ENCODE peak calls at places on chromosome 11, in seven cellular contexts. Y is fibroblast of pulmonary artery, H is PC-3, I is lung, L is GM12865, G is colonic mucosa, U is lower lobe of right lung. W is an unnamed sample.

GRCh38 chr11:63670077-63670737 is 969 bp downstream of the ATL3 start:
- DNase-seq in U (no peak), I (no peak), H (peak; percentile 42), G (no peak), Y (peak; percentile 58), L (peak; percentile 35), W (no peak)

GRCh38 chr11:47406896-47407745 is 1.3 kb upstream of the SLC39A13 start:
- DNase-seq in U (no peak), I (no peak), H (no peak), L (peak; percentile 43), Y (peak; percentile 41), G (no peak), W (no peak)

GRCh38 chr11:7511405-7511804 is 2.4 kb upstream of the PPFIBP2 start:
- DNase-seq in G (peak; percentile 60), U (no peak), Y (no peak), I (no peak), L (no peak), H (no peak), W (no peak)

GRCh38 chr11:3947084-3947483 is 91.6 kb downstream of the STIM1 start:
- DNase-seq in H (no peak), L (peak; percentile 86), G (peak; percentile 41), Y (peak; percentile 84), I (no peak), U (no peak), W (no peak)

GRCh38 chr11:132337819-132338416 is 967.5 kb downstream of the NTM start:
- DNase-seq in Y (no peak), G (no peak), H (no peak), U (no peak), I (no peak), L (no peak), W (no peak)

GRCh38 chr11:119478711-119479285 is 55.8 kb upstream of the THY1 start:
- DNase-seq in U (no peak), L (no peak), Y (no peak), I (no peak), H (no peak), G (no peak), W (no peak)

GRCh38 chr11:68106165-68106940 is 14.8 kb downstream of the CHKA start:
- DNase-seq in Y (peak; percentile 42), I (no peak), U (no peak), L (no peak), H (no peak), G (peak; percentile 90), W (no peak)

GRCh38 chr11:129637983-129638776 is 177.5 kb upstream of the TMEM45B start:
- DNase-seq in U (no peak), L (no peak), G (no peak), I (no peak), H (peak; percentile 53), Y (no peak), W (no peak)

GRCh38 chr11:61768376-61769076 is 16.1 kb downstream of the MYRF start:
- DNase-seq in H (no peak), U (no peak), G (no peak), Y (no peak), L (no peak), I (no peak), W (no peak)

GRCh38 chr11:121485221-121485620 is 32.5 kb upstream of the SORL1-AS1 start:
- DNase-seq in G (no peak), L (no peak), I (no peak), H (no peak), Y (no peak), U (no peak), W (no peak)

GRCh38 chr11:116871248-116871647 is 33.8 kb upstream of the APOA1 start:
- DNase-seq in H (peak; percentile 92), G (no peak), Y (peak; percentile 72), I (no peak), U (no peak), L (no peak), W (peak; percentile 82)

GRCh38 chr11:14549891-14550290 is 29.7 kb upstream of the PSMA1 start:
- DNase-seq in I (no peak), G (no peak), U (no peak), H (no peak), Y (no peak), L (no peak), W (no peak)

GRCh38 chr11:118618115-118618990 is 10.9 kb downstream of the PHLDB1 start:
- DNase-seq in Y (peak; percentile 93), U (peak; percentile 69), H (peak; percentile 36), L (no peak), G (peak; percentile 55), I (no peak), W (no peak)

GRCh38 chr11:114019046-114019445 is 40.5 kb upstream of the ZBTB16 start:
- DNase-seq in G (no peak), U (no peak), H (no peak), L (no peak), Y (no peak), I (no peak), W (no peak)

GRCh38 chr11:63979426-63979825 is 5.0 kb downstream of the COX8A start:
- DNase-seq in H (no peak), G (no peak), L (no peak), U (no peak), Y (no peak), I (no peak), W (no peak)

GRCh38 chr11:58577441-58578135 is 1.3 kb upstream of the ZFP91 start:
- DNase-seq in I (peak; percentile 61), Y (peak; percentile 88), H (peak; percentile 82), L (peak; percentile 95), U (peak; percentile 80), G (peak; percentile 68), W (peak; percentile 91)

GRCh38 chr11:111631034-111631665 is 28.9 kb downstream of the SIK2 start:
- DNase-seq in I (no peak), G (no peak), Y (no peak), U (no peak), H (no peak), L (no peak), W (no peak)

GRCh38 chr11:15309296-15309695 is 194.6 kb downstream of the INSC start:
- DNase-seq in H (no peak), I (no peak), G (no peak), L (no peak), Y (peak; percentile 1), U (no peak), W (no peak)

GRCh38 chr11:67576742-67577475 is 6.7 kb upstream of the GSTP1 start:
- DNase-seq in L (peak; percentile 43), I (no peak), H (no peak), U (no peak), Y (no peak), G (no peak), W (no peak)

GRCh38 chr11:40190294-40190693 is 1269.2 kb downstream of the LRRC4C start:
- DNase-seq in Y (no peak), L (no peak), H (no peak), I (no peak), G (no peak), U (no peak), W (no peak)

GRCh38 chr11:17267576-17267975 is 9.0 kb upstream of the NUCB2 start:
- DNase-seq in U (no peak), G (no peak), Y (peak; percentile 64), H (peak; percentile 94), L (peak; percentile 9), I (no peak), W (no peak)

GRCh38 chr11:109894242-109894641 is 198.9 kb upstream of the ZC3H12C start:
- DNase-seq in U (no peak), H (no peak), I (no peak), Y (no peak), G (no peak), L (no peak), W (no peak)

GRCh38 chr11:64121637-64122410 is 44.1 kb downstream of the MACROD1 start:
- DNase-seq in G (no peak), H (peak; percentile 22), L (no peak), I (no peak), Y (peak; percentile 42), U (no peak), W (peak; percentile 64)

GRCh38 chr11:41245184-41245583 is 214.3 kb downstream of the LRRC4C start:
- DNase-seq in H (no peak), G (no peak), U (no peak), I (no peak), Y (no peak), L (no peak), W (no peak)

GRCh38 chr11:133134561-133135173 is 397.6 kb downstream of the OPCML start:
- DNase-seq in U (peak; percentile 67), L (peak; percentile 77), Y (peak; percentile 26), G (peak; percentile 52), H (peak; percentile 30), I (peak; percentile 64), W (no peak)

DNA sequence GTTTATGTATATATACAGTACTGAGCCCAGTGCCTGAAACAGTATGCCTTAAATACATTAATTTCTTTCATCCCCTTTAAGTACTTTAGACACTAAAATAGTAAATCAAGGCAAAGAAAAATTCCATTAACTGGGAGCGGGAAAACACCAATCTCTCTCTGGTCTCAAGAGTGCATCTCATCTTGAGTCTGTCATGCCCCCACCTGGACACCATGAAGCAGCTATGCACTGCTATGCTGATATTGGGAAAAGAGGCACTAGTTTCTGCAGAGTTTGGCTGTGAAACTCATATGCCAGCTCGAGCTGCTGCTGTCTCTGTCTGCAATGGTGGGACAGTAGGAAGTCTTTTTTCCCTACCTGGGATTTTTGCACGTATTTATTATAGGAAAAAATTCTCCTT is 754.4 kb upstream of the RAG2 start:
- DNase-seq in L (no peak), I (no peak), U (no peak), Y (no peak), G (no peak), H (peak; percentile 27), W (no peak)
- TF ChIP-seq CTCF in L (no peak), I (no peak), U (no peak), Y (no peak), G (no peak), H (peak; percentile 38), W (no peak)

GRCh38 chr11:96155627-96156378 is 187.2 kb downstream of the MAML2 start:
- DNase-seq in G (peak; percentile 48), U (peak; percentile 61), L (peak; percentile 86), H (peak; percentile 88), Y (peak; percentile 98), I (peak; percentile 53), W (peak; percentile 76)
- H3K4me3 ChIP-seq in G (no peak overlapping the region), U (no peak overlapping the region), L (no peak overlapping the region), H (no peak overlapping the region), Y (peak overlapping the region; percentile 38), I (no peak overlapping the region), W (peak overlapping the region; percentile 22)

DNA sequence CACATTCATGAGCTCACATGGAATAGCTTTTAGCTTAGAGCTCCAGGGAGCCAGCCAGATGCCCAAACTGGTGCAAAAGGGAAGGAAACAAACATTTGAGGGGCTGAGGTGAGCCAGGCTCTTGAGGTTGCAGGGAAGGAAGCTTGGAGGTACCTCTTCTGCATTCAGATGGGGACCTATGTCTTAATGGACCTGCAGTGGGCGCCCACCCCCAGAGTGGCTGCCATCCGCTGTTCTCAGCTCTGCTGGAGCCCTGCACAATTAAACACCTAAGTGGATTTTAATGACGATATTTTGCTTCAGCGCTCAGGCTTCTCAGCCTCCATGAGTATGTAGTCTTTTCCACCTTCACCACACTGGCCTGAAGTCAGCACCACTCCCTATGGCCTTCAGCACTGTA is 100.8 kb downstream of the LDLRAD3 start:
- DNase-seq in H (no peak), L (no peak), I (no peak), Y (no peak), G (no peak), U (no peak), W (no peak)
- TF ChIP-seq CTCF in H (no peak), L (no peak), I (no peak), Y (no peak), G (no peak), U (no peak), W (no peak)

DNA sequence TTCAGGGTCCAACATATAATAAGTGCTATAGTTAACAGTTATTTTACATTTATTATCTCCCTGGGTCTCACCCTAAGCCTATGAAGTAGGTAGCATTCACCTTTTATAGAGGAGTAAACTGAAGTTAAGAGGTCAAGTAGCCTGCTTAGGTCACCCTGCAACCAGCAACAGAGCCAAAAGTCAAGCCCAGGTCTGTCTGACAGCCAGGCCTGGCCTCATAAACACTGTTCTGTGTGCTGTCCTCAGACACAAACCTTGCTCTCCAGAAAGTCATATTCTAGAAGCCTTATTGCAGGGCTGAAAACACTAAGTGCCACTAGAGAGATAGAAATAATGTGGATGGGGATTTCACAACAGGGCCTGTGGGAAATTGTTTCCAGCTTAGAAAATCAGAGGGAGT is 59.3 kb downstream of the BDNF start:
- DNase-seq in H (no peak), U (no peak), L (no peak), Y (no peak), G (no peak), I (no peak), W (no peak)
- H3K4me3 ChIP-seq in H (no peak overlapping the region), U (no peak overlapping the region), L (no peak overlapping the region), Y (no peak overlapping the region), G (no peak overlapping the region), I (no peak overlapping the region), W (no peak overlapping the region)